ENCODE peak calls at places on chromosomes 16 and 17, in eight cellular contexts. Q is AG08395; P is testis; N is stimulated activated CD4-positive, alpha-beta T cell treated with anti-CD3 and anti-CD28 coated beads, Interleukin-4, amount 100 ng/mL, for 4 hours; L is HTR-8/SVneo; G is suprapubic skin; Z is LoVo; U is AML-193. O is an unnamed sample.

GRCh38 chr16:73329363-73330306 is 281.7 kb upstream of the ZFHX3 start:
- DNase-seq in Q (no peak), P (no peak), N (no peak), L (no peak), G (no peak), Z (no peak), U (no peak), O (peak; percentile 8)

GRCh38 chr16:57795431-57795878 is 6.8 kb downstream of the KIFC3 start:
- DNase-seq in Q (peak; percentile 63), P (peak; percentile 56), N (peak; percentile 34), L (peak; percentile 75), G (no peak), Z (peak; percentile 30), U (peak; percentile 37), O (peak; percentile 73)

GRCh38 chr17:20966869-20967268 is 75.9 kb downstream of the USP22 start:
- DNase-seq in Q (no peak), P (no peak), N (no peak), L (no peak), G (no peak), Z (no peak), U (no peak), O (no peak)

GRCh38 chr16:68447721-68448359 is 468 bp downstream of the SMPD3 start:
- DNase-seq in Q (no peak), P (peak; percentile 21), N (no peak), L (no peak), G (no peak), Z (no peak), U (no peak), O (no peak)

GRCh38 chr16:27712251-27712711 is 162.3 kb downstream of the KATNIP start:
- DNase-seq in Q (no peak), P (no peak), N (no peak), L (no peak), G (no peak), Z (no peak), U (no peak), O (no peak)

GRCh38 chr16:7372095-7372494 is 39.5 kb downstream of the RBFOX1 start:
- DNase-seq in Q (no peak), P (no peak), N (no peak), L (no peak), G (no peak), Z (no peak), U (no peak), O (no peak)

GRCh38 chr16:84107921-84108320 is 8.8 kb downstream of the MBTPS1 start:
- DNase-seq in Q (no peak), P (no peak), N (no peak), L (no peak), G (no peak), Z (no peak), U (no peak), O (no peak)

GRCh38 chr17:40343126-40344119 is 21.1 kb downstream of the GJD3 start:
- DNase-seq in Q (no peak), P (no peak), N (no peak), L (no peak), G (no peak), Z (no peak), U (no peak), O (no peak)

GRCh38 chr17:29930399-29931010 is 477 bp upstream of the SSH2 start:
- DNase-seq in Q (no peak), P (peak; percentile 23), N (no peak), L (no peak), G (no peak), Z (no peak), U (peak; percentile 65), O (peak; percentile 47)

GRCh38 chr16:2860826-2861567 is 3.0 kb upstream of the PRSS22 start:
- DNase-seq in Q (no peak), P (no peak), N (no peak), L (no peak), G (no peak), Z (no peak), U (peak; percentile 11), O (peak; percentile 38)

O was measured in HT-29.